ENCODE peak calls at places on chromosomes 7 and 10, in six cellular contexts. S is GM12878, W is GM12891, G is K562, B is HepG2, Y is SK-N-SH. O is an unnamed sample.

GRCh38 chr10:48391994-48392393 is 85.5 kb downstream of the MAPK8 start:
- DNase-seq in S (no peak), W (no peak), G (no peak), B (no peak), Y (no peak), O (no peak)

GRCh38 chr7:144437370-144438191 is 34.1 kb upstream of the NOBOX start:
- DNase-seq in S (peak), W (peak), G (peak), B (peak), Y (peak), O (no peak)

GRCh38 chr7:5437987-5438386 is 14.4 kb upstream of the TNRC18 start:
- DNase-seq in S (no peak), W (no peak), G (no peak), B (no peak), Y (no peak), O (no peak)

GRCh38 chr7:35849158-35849831 is 48.4 kb downstream of the SEPTIN7 start:
- DNase-seq in S (no peak), W (no peak), G (no peak), B (no peak), Y (no peak), O (no peak)

GRCh38 chr10:124921261-124921660 is 20.7 kb upstream of the ZRANB1 start:
- DNase-seq in S (no peak), W (no peak), G (no peak), B (no peak), Y (no peak), O (no peak)

GRCh38 chr10:29535012-29535777 is 99.6 kb downstream of the SVIL start:
- DNase-seq in S (no peak), W (no peak), G (peak), B (peak), Y (peak), O (no peak)

GRCh38 chr10:112287844-112288243 is 4.6 kb downstream of the TECTB start:
- DNase-seq in S (no peak), W (no peak), G (no peak), B (no peak), Y (no peak), O (no peak)

GRCh38 chr7:132656846-132657776 is 80.8 kb upstream of the PLXNA4 start:
- DNase-seq in S (no peak), W (no peak), G (peak), B (no peak), Y (peak), O (no peak)

GRCh38 chr7:25752967-25753791 is 398.8 kb upstream of the NFE2L3 start:
- DNase-seq in S (no peak), W (no peak), G (no peak), B (no peak), Y (no peak), O (no peak)

GRCh38 chr7:34656036-34656435 is 2.0 kb upstream of the NPSR1 start:
- DNase-seq in S (no peak), W (no peak), G (no peak), B (no peak), Y (no peak), O (no peak)

GRCh38 chr7:64733550-64734240 is 60.5 kb upstream of the ZNF138 start:
- DNase-seq in S (no peak), W (no peak), G (no peak), B (peak), Y (peak), O (no peak)

GRCh38 chr10:22630229-22631174 is 83.9 kb downstream of the PIP4K2A start:
- DNase-seq in S (peak), W (peak), G (peak), B (no peak), Y (no peak), O (no peak)

GRCh38 chr10:105763611-105764010 is 1122.5 kb downstream of the SORCS3 start:
- DNase-seq in S (no peak), W (no peak), G (no peak), B (no peak), Y (no peak), O (no peak)

GRCh38 chr7:40749877-40750276 is 615.1 kb downstream of the SUGCT start:
- DNase-seq in S (no peak), W (no peak), G (no peak), B (no peak), Y (no peak), O (no peak)

GRCh38 chr10:94225589-94225988 is 137.2 kb downstream of the NOC3L start:
- DNase-seq in S (no peak), W (no peak), G (peak), B (no peak), Y (no peak), O (no peak)

GRCh38 chr10:24645784-24646183 is 77.9 kb downstream of the ARHGAP21 start:
- DNase-seq in S (no peak), W (no peak), G (peak), B (no peak), Y (no peak), O (no peak)

GRCh38 chr7:70178787-70179186 is 580.5 kb downstream of the AUTS2 start:
- DNase-seq in S (no peak), W (no peak), G (no peak), B (no peak), Y (no peak), O (no peak)

GRCh38 chr10:103800789-103801540 is 54.4 kb downstream of the SH3PXD2A start:
- DNase-seq in S (peak), W (peak), G (no peak), B (peak), Y (no peak), O (no peak)

GRCh38 chr10:121231059-121231458 is 367.2 kb downstream of the FGFR2 start:
- DNase-seq in S (no peak), W (no peak), G (no peak), B (no peak), Y (no peak), O (no peak)

GRCh38 chr7:37698271-37698670 is 14.7 kb downstream of the GPR141 start:
- DNase-seq in S (no peak), W (no peak), G (no peak), B (no peak), Y (no peak), O (no peak)

GRCh38 chr7:98354511-98355249 is 46.2 kb downstream of the BAIAP2L1 start:
- DNase-seq in S (no peak), W (no peak), G (no peak), B (peak), Y (no peak), O (no peak)

GRCh38 chr10:100670828-100671479 is 74.4 kb upstream of the PAX2 start:
- DNase-seq in S (no peak), W (peak), G (peak), B (no peak), Y (peak), O (peak)

GRCh38 chr10:100872034-100872791 is 40.5 kb upstream of the SLF2 start:
- DNase-seq in S (no peak), W (peak), G (peak), B (no peak), Y (peak), O (peak)

GRCh38 chr10:106615081-106615480 is 549.4 kb downstream of the SORCS1 start:
- DNase-seq in S (no peak), W (no peak), G (no peak), B (no peak), Y (no peak), O (no peak)

GRCh38 chr10:113285291-113285690 is 267.6 kb upstream of the HABP2 start:
- DNase-seq in S (no peak), W (no peak), G (no peak), B (no peak), Y (no peak), O (no peak)

GRCh38 chr7:143171697-143172096 is 11.5 kb upstream of the TAS2R39 start:
- DNase-seq in S (no peak), W (no peak), G (no peak), B (no peak), Y (no peak), O (no peak)

GRCh38 chr10:52597189-52597863 is 175.3 kb downstream of the MBL2 start:
- DNase-seq in S (no peak), W (no peak), G (no peak), B (no peak), Y (no peak), O (no peak)

GRCh38 chr10:52599586-52600200 is 172.9 kb downstream of the MBL2 start:
- DNase-seq in S (no peak), W (no peak), G (no peak), B (no peak), Y (peak), O (no peak)

DNA sequence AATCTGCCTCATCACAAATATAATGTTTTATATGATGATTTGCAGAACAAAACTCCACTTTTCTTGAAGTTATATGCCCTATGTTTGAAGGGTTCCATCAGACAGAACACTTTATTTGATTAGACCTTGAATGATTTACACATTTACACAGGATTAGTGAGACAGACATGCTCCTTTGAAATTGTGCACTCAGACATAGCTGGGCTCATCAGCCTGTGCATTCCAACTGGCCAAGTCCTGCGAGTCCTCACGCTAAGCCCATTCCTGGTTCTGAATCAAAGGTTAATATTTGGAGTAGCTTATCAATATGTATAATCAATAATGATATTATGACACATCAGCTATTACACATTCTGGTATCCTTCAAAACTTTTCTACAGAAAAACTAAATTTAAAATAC is 173.6 kb downstream of the MBL2 start:
- DNase-seq in S (no peak), W (no peak), G (no peak), B (no peak), Y (no peak), O (no peak)
- TF ChIP-seq TAF1 in S (no peak), W (no peak), G (no peak), B (no peak), Y (no peak), O (no peak)

GRCh38 chr10:132637477-132638129 is 100.0 kb downstream of the INPP5A start:
- DNase-seq in S (peak), W (peak), G (peak), B (peak), Y (peak), O (no peak)
- TF ChIP-seq POLR2AphosphoS5 in S (no peak), W (no peak), G (no peak), B (no peak), Y (no peak), O (no peak)

GRCh38 chr7:51351661-51352060 is 35.1 kb upstream of the COBL start:
- DNase-seq in S (no peak), W (no peak), G (no peak), B (no peak), Y (no peak), O (no peak)

GRCh38 chr7:51350195-51350896 is 33.7 kb upstream of the COBL start:
- DNase-seq in S (no peak), W (no peak), G (no peak), B (peak), Y (no peak), O (no peak)

GRCh38 chr7:51354897-51355296 is 38.3 kb upstream of the COBL start:
- DNase-seq in S (no peak), W (peak), G (peak), B (no peak), Y (no peak), O (no peak)

GRCh38 chr7:51354434-51354833 is 37.8 kb upstream of the COBL start:
- DNase-seq in S (no peak), W (no peak), G (no peak), B (no peak), Y (no peak), O (no peak)

DNA sequence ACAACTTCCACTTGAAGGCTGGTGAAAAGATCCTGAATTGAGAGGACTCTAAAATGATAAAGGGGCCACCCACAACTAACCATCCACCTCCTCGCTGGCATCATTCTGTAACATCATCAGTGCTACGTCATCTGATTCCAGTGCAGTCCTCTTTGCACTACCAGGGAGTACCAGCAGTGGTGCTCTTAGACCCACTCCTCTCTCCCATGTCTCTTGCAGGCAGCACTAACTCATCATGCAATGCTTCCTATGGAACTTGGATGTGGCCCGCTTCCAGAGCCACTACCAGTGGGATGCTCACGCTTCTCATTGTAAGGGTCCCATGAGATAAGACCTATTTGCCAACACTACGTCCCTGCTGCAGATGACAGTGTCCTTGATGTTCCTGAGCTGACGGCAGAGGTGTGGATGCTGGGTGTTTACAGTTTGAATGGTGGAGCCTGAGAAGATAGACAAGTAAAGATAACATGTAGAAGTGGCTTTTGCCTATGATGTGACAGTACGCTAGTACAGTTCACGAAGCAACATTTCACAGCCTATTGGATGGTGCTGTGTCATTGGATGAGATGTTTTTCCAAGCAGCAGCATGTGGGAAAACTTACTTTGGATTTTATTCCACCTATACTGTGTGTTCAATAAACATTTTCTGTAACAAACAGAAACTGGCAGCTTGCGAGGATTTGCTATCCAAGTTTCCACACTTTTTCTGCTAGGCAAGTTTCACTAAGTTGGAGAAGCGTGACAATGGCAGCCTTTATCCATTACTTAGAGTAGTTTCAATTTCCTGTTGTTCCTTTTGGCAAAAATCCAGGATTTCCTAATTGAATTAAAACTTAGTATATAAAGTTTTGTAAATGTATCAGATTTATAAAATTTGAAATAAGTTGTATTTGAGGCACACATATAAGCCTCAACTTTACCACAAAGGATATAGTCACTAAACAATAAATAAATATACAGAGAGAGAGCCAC is 35.9 kb upstream of the COBL start:
- DNase-seq in S (no peak), W (no peak), G (no peak), B (no peak), Y (no peak), O (no peak)
- TF ChIP-seq TAF1 in S (no peak), W (no peak), G (no peak), B (no peak), Y (no peak), O (no peak)

DNA sequence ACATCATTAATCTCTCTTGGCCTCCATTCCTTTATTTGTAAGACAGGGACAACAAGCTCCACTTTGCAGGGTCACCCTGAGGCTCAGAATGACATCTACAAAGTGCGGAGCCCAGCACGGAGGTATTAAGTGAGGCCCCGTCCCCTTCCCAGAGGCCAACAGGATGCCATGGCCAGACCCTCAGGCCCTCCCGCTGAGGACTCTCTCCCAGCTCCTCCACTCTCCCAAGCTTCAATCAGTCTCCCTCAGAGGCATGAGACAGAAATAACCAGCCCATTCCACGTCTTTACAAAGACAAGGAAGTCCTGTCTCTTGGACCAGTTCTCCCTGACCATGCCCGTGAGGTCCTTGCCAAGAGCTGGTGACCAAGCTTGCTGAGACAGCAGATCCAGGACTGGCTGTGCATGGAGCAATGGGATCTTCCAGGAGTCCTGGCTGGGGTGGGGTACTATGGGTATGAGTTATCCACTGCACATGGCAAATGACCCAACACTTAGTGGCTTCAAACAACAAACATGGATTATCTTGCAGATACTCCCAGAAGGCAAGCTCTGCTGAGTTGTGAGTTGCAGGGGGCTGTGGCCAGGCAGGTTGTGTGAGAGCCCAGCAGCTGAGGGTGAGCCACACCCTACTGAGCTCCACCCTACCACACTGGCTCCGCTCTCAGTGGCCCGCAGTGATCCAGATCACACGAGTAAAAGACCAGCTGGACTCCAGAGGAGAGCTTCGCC is 4.3 kb upstream of the PPIF start:
- DNase-seq in S (no peak), W (no peak), G (peak), B (no peak), Y (no peak), O (no peak)
- TF ChIP-seq POLR2AphosphoS5 in S (no peak), W (no peak), G (no peak), B (no peak), Y (no peak), O (no peak)

GRCh38 chr10:794382-794956 is 105.0 kb upstream of the DIP2C start:
- DNase-seq in S (no peak), W (no peak), G (no peak), B (peak), Y (peak), O (no peak)
- TF ChIP-seq TAF1 in S (no peak), W (no peak), G (no peak), B (no peak), Y (no peak), O (no peak)

DNA sequence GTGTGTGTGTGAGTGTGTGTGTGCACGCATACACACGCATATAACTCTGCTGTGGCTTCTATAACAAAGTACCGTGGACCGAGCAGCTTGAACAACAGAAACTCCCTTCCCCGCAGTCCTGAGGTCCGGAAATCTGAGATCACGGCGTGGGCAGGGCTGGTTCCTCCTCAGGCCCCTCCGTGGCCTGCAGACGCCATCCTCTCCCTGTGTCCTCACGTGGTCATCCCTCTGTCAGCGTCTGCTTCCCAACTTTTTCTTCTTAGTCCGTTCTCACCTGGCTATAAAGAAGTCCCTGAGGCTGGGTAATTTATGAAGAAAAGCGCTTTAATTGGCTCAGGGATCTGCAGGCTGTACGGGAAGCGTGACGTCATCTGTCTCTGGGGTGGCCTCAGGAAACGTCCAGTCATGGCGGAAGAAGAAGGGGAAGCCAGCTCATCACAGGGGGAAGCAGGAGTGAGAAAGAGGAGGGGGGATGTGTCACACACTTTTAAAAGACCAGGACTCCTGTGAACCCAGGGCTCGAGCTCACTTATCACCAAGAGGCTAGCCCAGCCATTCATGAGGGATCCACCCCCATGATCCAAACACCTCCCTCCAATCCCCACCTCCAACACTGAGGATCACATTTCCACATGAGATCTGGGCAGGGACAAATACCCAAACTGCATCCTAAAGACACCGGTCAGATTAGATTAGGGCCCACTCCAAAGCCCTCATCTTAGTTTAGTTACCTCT is 91.2 kb upstream of the INSIG1 start:
- DNase-seq in S (peak), W (peak), G (peak), B (no peak), Y (no peak), O (peak)
- TF ChIP-seq POLR2AphosphoS5 in S (no peak), W (no peak), G (no peak), B (no peak), Y (no peak), O (no peak)

GRCh38 chr7:20440472-20441105 is 109.9 kb downstream of the ITGB8 start:
- DNase-seq in S (no peak), W (no peak), G (peak), B (peak), Y (no peak), O (no peak)
- TF ChIP-seq TAF1 in S (no peak), W (no peak), G (no peak), B (no peak), Y (no peak), O (no peak)